ENCODE peak calls at places on chromosomes 16 and 17, in seven cellular contexts. U is hepatic stellate cell, W is cardiac fibroblast, M is lower leg skin, P is Right ventricle myocardium superior, A is astrocyte of the spinal cord, K is fibroblast of lung. S is an unnamed sample.

GRCh38 chr17:32931686-32932085 is 3.7 kb downstream of the TMEM98 start:
- DNase-seq in K (no peak), P (no peak), A (no peak), M (no peak), U (no peak), W (no peak), S (no peak)

GRCh38 chr17:70863436-70864248 is 694.3 kb downstream of the KCNJ2 start:
- DNase-seq in P (peak; percentile 47), U (no peak), K (peak; percentile 68), A (no peak), W (peak; percentile 89), M (no peak), S (no peak)

GRCh38 chr16:79286646-79287423 is 313.7 kb downstream of the MAF start:
- DNase-seq in A (no peak), K (no peak), U (no peak), W (no peak), M (no peak), P (peak; percentile 66), S (no peak)

GRCh38 chr17:28989028-28989427 is 16.8 kb downstream of the SEZ6 start:
- DNase-seq in W (no peak), M (no peak), K (no peak), A (no peak), P (no peak), U (no peak), S (no peak)

GRCh38 chr17:72985882-72986720 is 106.4 kb downstream of the SLC39A11 start:
- DNase-seq in P (peak; percentile 64), U (peak; percentile 76), W (peak; percentile 82), K (peak; percentile 84), A (peak; percentile 67), M (peak; percentile 44), S (peak; percentile 66)

GRCh38 chr16:3879258-3879886 is 1.1 kb downstream of the CREBBP start:
- DNase-seq in W (peak; percentile 27), A (no peak), K (no peak), M (no peak), U (no peak), P (peak; percentile 61), S (peak; percentile 14)

GRCh38 chr16:4785758-4786433 is 2.2 kb downstream of the SEPTIN12 start:
- DNase-seq in W (no peak), A (no peak), K (no peak), M (no peak), U (no peak), P (no peak), S (no peak)

GRCh38 chr17:9021158-9021984 is at the start of gene NTN1:
- DNase-seq in M (no peak), K (peak; percentile 11), U (no peak), P (peak; percentile 71), W (peak; percentile 35), A (no peak), S (peak; percentile 10)

GRCh38 chr16:66521951-66522771 is 27.8 kb downstream of the TK2 start:
- DNase-seq in W (peak; percentile 72), K (peak; percentile 51), M (no peak), P (peak; percentile 69), A (peak; percentile 97), U (peak; percentile 49), S (peak; percentile 90)

GRCh38 chr17:72376486-72377345 is 255.9 kb downstream of the SOX9 start:
- DNase-seq in M (no peak), P (no peak), W (no peak), K (peak; percentile 59), A (no peak), U (no peak), S (no peak)

GRCh38 chr17:17042851-17043667 is 802 bp downstream of the MPRIP start:
- DNase-seq in W (no peak), U (no peak), K (peak; percentile 51), P (no peak), M (no peak), A (peak; percentile 43), S (peak; percentile 63)

GRCh38 chr16:85735225-85735722 is 15.6 kb downstream of the C16orf74 start:
- DNase-seq in M (no peak), K (no peak), P (no peak), A (no peak), W (no peak), U (no peak), S (no peak)

GRCh38 chr16:89645122-89645521 is 12.4 kb downstream of the CHMP1A start:
- DNase-seq in P (no peak), K (no peak), U (no peak), M (no peak), A (no peak), W (no peak), S (no peak)

GRCh38 chr16:73031155-73031866 is 16.6 kb downstream of the ZFHX3 start:
- DNase-seq in A (no peak), U (no peak), P (no peak), K (no peak), M (no peak), W (no peak), S (no peak)

GRCh38 chr16:18055411-18055916 is 281.1 kb downstream of the NPIPA8 start:
- DNase-seq in W (no peak), U (no peak), K (no peak), A (no peak), M (no peak), P (no peak), S (no peak)

GRCh38 chr16:22321340-22322001 is 24.3 kb downstream of the POLR3E start:
- DNase-seq in U (peak; percentile 79), W (peak; percentile 82), K (peak; percentile 76), P (peak; percentile 74), M (peak; percentile 66), A (peak; percentile 69), S (peak; percentile 53)

GRCh38 chr16:5874899-5875298 is 777.3 kb upstream of the EEF2KMT start:
- DNase-seq in U (no peak), P (no peak), A (peak; percentile 70), K (no peak), M (no peak), W (no peak), S (no peak)

GRCh38 chr16:49280022-49280741 is 1.5 kb downstream of the CBLN1 start:
- DNase-seq in A (no peak), K (no peak), W (no peak), U (no peak), P (no peak), M (no peak), S (no peak)

GRCh38 chr17:56440391-56440790 is 153.1 kb upstream of the NOG start:
- DNase-seq in U (peak; percentile 8), P (no peak), K (no peak), A (no peak), W (no peak), M (no peak), S (peak; percentile 58)

GRCh38 chr16:31701734-31702133 is 171.9 kb upstream of the ZNF267 start:
- DNase-seq in K (no peak), U (no peak), A (no peak), W (no peak), M (no peak), P (no peak), S (no peak)

GRCh38 chr17:46782250-46782953 is 36.1 kb downstream of the WNT3 start:
- DNase-seq in A (peak; percentile 17), P (no peak), W (no peak), U (peak; percentile 64), M (no peak), K (no peak), S (no peak)

GRCh38 chr17:7853693-7854043 is 1.2 kb upstream of the TMEM88 start:
- DNase-seq in M (peak; percentile 13), K (no peak), A (no peak), P (no peak), W (no peak), U (no peak), S (no peak)

GRCh38 chr17:76474894-76475293 is 7.5 kb downstream of the AANAT start:
- DNase-seq in K (no peak), A (no peak), P (no peak), U (no peak), M (no peak), W (no peak), S (no peak)

GRCh38 chr17:69857412-69857835 is 217.6 kb upstream of the KCNJ16 start:
- DNase-seq in K (peak; percentile 94), A (peak; percentile 86), P (no peak), M (no peak), W (peak; percentile 60), U (peak; percentile 32), S (peak; percentile 61)

GRCh38 chr17:28760987-28761562 is 17.3 kb downstream of the TRAF4 start:
- DNase-seq in U (peak; percentile 26), K (peak; percentile 38), W (peak; percentile 66), M (no peak), P (peak; percentile 85), A (peak; percentile 75), S (no peak)

GRCh38 chr17:60631119-60631518 is 31.1 kb downstream of the PPM1D start:
- DNase-seq in M (no peak), K (no peak), A (peak; percentile 23), U (no peak), W (no peak), P (no peak), S (peak; percentile 55)

GRCh38 chr17:19411641-19412040 is 609 bp downstream of the RNF112 start:
- DNase-seq in P (no peak), U (no peak), M (no peak), A (no peak), K (no peak), W (no peak), S (no peak)

GRCh38 chr16:24198807-24199533 is 57.2 kb upstream of the CACNG3 start:
- DNase-seq in P (no peak), M (no peak), A (no peak), K (peak; percentile 55), U (no peak), W (no peak), S (no peak)

GRCh38 chr17:50593321-50593720 is 32.8 kb downstream of the CACNA1G start:
- DNase-seq in M (no peak), K (no peak), A (no peak), U (no peak), W (no peak), P (peak; percentile 64), S (no peak)

GRCh38 chr17:31052187-31052889 is 42.4 kb upstream of the NF1 start:
- DNase-seq in P (peak; percentile 66), U (peak; percentile 83), A (peak; percentile 98), K (peak; percentile 97), M (peak; percentile 79), W (peak; percentile 94), S (peak; percentile 95)

GRCh38 chr16:49969356-49970030 is 55.5 kb upstream of the CNEP1R1 start:
- DNase-seq in P (peak; percentile 47), U (no peak), M (no peak), A (peak; percentile 19), W (peak; percentile 15), K (peak; percentile 8), S (no peak)

GRCh38 chr16:75494696-75495601 is at the start of gene CHST6:
- DNase-seq in K (no peak), U (no peak), M (no peak), W (peak; percentile 31), A (peak; percentile 22), P (peak; percentile 62), S (no peak)

GRCh38 chr17:55622547-55622946 is 100.1 kb downstream of the TMEM100 start:
- DNase-seq in K (no peak), U (no peak), P (no peak), M (no peak), A (no peak), W (no peak), S (peak; percentile 23)

GRCh38 chr17:81516439-81516838 is 3.8 kb upstream of the ACTG1 start:
- DNase-seq in W (no peak), M (no peak), P (peak; percentile 39), U (no peak), K (no peak), A (no peak), S (no peak)

GRCh38 chr16:66516808-66517585 is 32.9 kb downstream of the TK2 start:
- DNase-seq in P (peak; percentile 97), M (peak; percentile 97), W (peak; percentile 99), K (peak; percentile 99), U (peak; percentile 96), A (peak; percentile 98), S (peak; percentile 99)

GRCh38 chr17:82019905-82020873 is 2.5 kb downstream of the CENPX start:
- DNase-seq in U (peak; percentile 58), P (peak; percentile 76), M (no peak), W (peak; percentile 48), K (peak; percentile 26), A (no peak), S (peak; percentile 27)

GRCh38 chr17:3796110-3796821 is 4.7 kb downstream of the ITGAE start:
- DNase-seq in W (no peak), U (no peak), M (no peak), K (no peak), A (no peak), P (no peak), S (no peak)

GRCh38 chr17:73551756-73552155 is 92.5 kb downstream of the SDK2 start:
- DNase-seq in A (no peak), U (no peak), P (no peak), M (no peak), W (no peak), K (no peak), S (no peak)

S was measured in LHCN-M2.